ENCODE peak calls at places on chromosomes 2 and 18, in six cellular contexts. A is BJ; P is endothelial cell; O is stimulated activated CD4-positive, alpha-beta T cell treated with anti-CD3 and anti-CD28 coated beads, Interleukin-15, amount 100 ng/mL, for 48 hours; L is Calu3; D is CD4-positive, alpha-beta T cell. C is an unnamed sample.

GRCh38 chr18:49656098-49656591 is 94.3 kb downstream of the LIPG start:
- DNase-seq in D (no peak), O (no peak), P (no peak), A (no peak), L (peak), C (peak)

GRCh38 chr2:43407826-43408783 is 181.7 kb upstream of the ZFP36L2 start:
- DNase-seq in A (no peak), L (no peak), P (no peak), D (no peak), O (no peak), C (no peak)

GRCh38 chr2:96923810-96924774 is 54.2 kb upstream of the SEMA4C start:
- DNase-seq in P (no peak), D (peak), A (no peak), L (no peak), O (no peak), C (no peak)

GRCh38 chr2:228700638-228701037 is 519.2 kb upstream of the SPHKAP start:
- DNase-seq in D (no peak), O (no peak), P (no peak), L (no peak), A (peak), C (peak)

GRCh38 chr18:23972416-23972815 is 42.1 kb upstream of the TTC39C start:
- DNase-seq in A (no peak), L (no peak), O (no peak), D (peak), P (no peak), C (no peak)

GRCh38 chr2:144274131-144274530 is 245.8 kb downstream of the ZEB2 start:
- DNase-seq in D (no peak), L (no peak), A (no peak), O (no peak), P (no peak), C (peak)

GRCh38 chr2:36547906-36548305 is 50.1 kb downstream of the FEZ2 start:
- DNase-seq in L (no peak), A (no peak), D (no peak), O (no peak), P (no peak), C (no peak)

GRCh38 chr2:175726213-175726612 is 275.9 kb downstream of the LNPK start:
- DNase-seq in P (no peak), A (peak), O (no peak), D (no peak), L (no peak), C (peak)

GRCh38 chr2:2648094-2648493 is 317.0 kb upstream of the MYT1L start:
- DNase-seq in A (no peak), O (no peak), D (no peak), P (no peak), L (no peak), C (peak)

GRCh38 chr2:129396980-129397599 is 582.4 kb upstream of the RAB6C start:
- DNase-seq in D (no peak), L (peak), P (peak), O (no peak), A (no peak), C (peak)

GRCh38 chr2:236714061-236714460 is 144.4 kb downstream of the ACKR3 start:
- DNase-seq in A (no peak), O (no peak), L (no peak), D (no peak), P (no peak), C (no peak)

GRCh38 chr2:9897796-9898195 is 53.7 kb upstream of the GRHL1 start:
- DNase-seq in A (no peak), O (no peak), P (no peak), D (no peak), L (no peak), C (no peak)

GRCh38 chr2:67997528-67998267 is 65.1 kb downstream of the C1D start:
- DNase-seq in P (no peak), O (no peak), A (peak), L (no peak), D (no peak), C (peak)

GRCh38 chr2:72533767-72534166 is 292.1 kb downstream of the EXOC6B start:
- DNase-seq in D (no peak), O (no peak), P (no peak), A (no peak), L (no peak), C (peak)

GRCh38 chr2:38778686-38779082 is 674 bp downstream of the GEMIN6 start:
- DNase-seq in A (no peak), P (no peak), D (no peak), L (no peak), O (no peak), C (no peak)